ENCODE peak calls at places on chromosomes 3 and 15, in eight cellular contexts. R is activated CD8-positive, alpha-beta T cell treated with anti-CD3 and anti-CD28 coated beads, Interleukin-2, amount 10 ng/mL, durations not matched to agents 7 days and 5 days; W is T-helper 9 cell; J is neural crest cell; G is EH; U is HFF-Myc; P is activated T-cell treated with anti-CD3 and anti-CD28 coated beads for 24 hours; S is sciatic nerve. A is an unnamed sample.

GRCh38 chr3:46464326-46465195 is at the start of gene LTF:
- DNase-seq in R (no peak), W (no peak), J (no peak), G (no peak), U (no peak), P (no peak), S (no peak), A (no peak)

GRCh38 chr3:170352936-170353335 is 4.6 kb upstream of the SKIL start:
- DNase-seq in R (no peak), W (no peak), J (no peak), G (no peak), U (no peak), P (no peak), S (no peak), A (no peak)

GRCh38 chr3:98763076-98763475 is at the start of gene ST3GAL6:
- DNase-seq in R (no peak), W (no peak), J (no peak), G (peak), U (no peak), P (no peak), S (no peak), A (no peak)

GRCh38 chr3:133933097-133934024 is 37.7 kb upstream of the RAB6B start:
- DNase-seq in R (peak), W (no peak), J (no peak), G (no peak), U (no peak), P (no peak), S (no peak), A (no peak)

GRCh38 chr15:71802770-71803169 is 7.6 kb upstream of the NR2E3 start:
- DNase-seq in R (peak), W (no peak), J (no peak), G (no peak), U (no peak), P (no peak), S (no peak), A (no peak)

GRCh38 chr3:120652281-120652680 is 29.8 kb downstream of the HGD start:
- DNase-seq in R (no peak), W (no peak), J (no peak), G (no peak), U (no peak), P (no peak), S (no peak), A (no peak)

GRCh38 chr3:168467085-168467714 is 371.5 kb upstream of the GOLIM4 start:
- DNase-seq in R (no peak), W (no peak), J (no peak), G (peak), U (peak), P (no peak), S (no peak), A (peak)

GRCh38 chr3:56702487-56703315 is 19.6 kb upstream of the TASOR start:
- DNase-seq in R (peak), W (peak), J (peak), G (peak), U (peak), P (peak), S (no peak), A (peak)

GRCh38 chr3:167668651-167669050 is 14.9 kb upstream of the WDR49 start:
- DNase-seq in R (no peak), W (no peak), J (no peak), G (no peak), U (no peak), P (no peak), S (no peak), A (no peak)

GRCh38 chr15:76553564-76553963 is 217.0 kb downstream of the ISL2 start:
- DNase-seq in R (no peak), W (no peak), J (no peak), G (no peak), U (no peak), P (no peak), S (no peak), A (no peak)

GRCh38 chr3:94317054-94317453 is 254.2 kb downstream of the NSUN3 start:
- DNase-seq in R (no peak), W (no peak), J (no peak), G (no peak), U (no peak), P (no peak), S (no peak), A (no peak)

GRCh38 chr3:187571701-187572100 is 98.5 kb downstream of the SST start:
- DNase-seq in R (no peak), W (no peak), J (no peak), G (no peak), U (no peak), P (no peak), S (no peak), A (no peak)

GRCh38 chr15:25690673-25691543 is 172.2 kb downstream of the ATP10A start:
- DNase-seq in R (no peak), W (no peak), J (no peak), G (peak), U (no peak), P (no peak), S (no peak), A (no peak)

A was measured in NCI-H1930.